ENCODE peak calls at places on chromosomes 13 and 19, in seven cellular contexts. One of them, this sample, is unnamed.

GRCh38 chr19:47598407-47599349 is 10.3 kb upstream of the BICRA start:
- DNase-seq in kidney epithelial cell: peak
- DNase-seq in HFF-Myc: peak
- DNase-seq in left ventricle myocardium inferior: no peak
- DNase-seq in dorsolateral prefrontal cortex: no peak
- DNase-seq in fibroblast of mammary gland: peak
- DNase-seq in tibial artery: peak
- DNase-seq in this sample: peak

GRCh38 chr13:97359181-97360057 is 74.5 kb upstream of the RAP2A start:
- DNase-seq in tibial artery: peak
- DNase-seq in fibroblast of mammary gland: peak
- DNase-seq in dorsolateral prefrontal cortex: no peak
- DNase-seq in kidney epithelial cell: peak
- DNase-seq in HFF-Myc: peak
- DNase-seq in left ventricle myocardium inferior: no peak
- DNase-seq in this sample: peak

GRCh38 chr19:35901854-35902661 is at the start of gene HCST:
- DNase-seq in left ventricle myocardium inferior: no peak
- DNase-seq in dorsolateral prefrontal cortex: no peak
- DNase-seq in tibial artery: no peak
- DNase-seq in kidney epithelial cell: no peak
- DNase-seq in HFF-Myc: no peak
- DNase-seq in fibroblast of mammary gland: peak
- DNase-seq in this sample: peak

GRCh38 chr19:18743281-18743825 is 47.8 kb downstream of the COMP start:
- DNase-seq in HFF-Myc: no peak
- DNase-seq in left ventricle myocardium inferior: peak
- DNase-seq in fibroblast of mammary gland: no peak
- DNase-seq in kidney epithelial cell: no peak
- DNase-seq in tibial artery: no peak
- DNase-seq in dorsolateral prefrontal cortex: no peak
- DNase-seq in this sample: peak

GRCh38 chr13:53141336-53141735 is 112.7 kb downstream of the OLFM4 start:
- DNase-seq in dorsolateral prefrontal cortex: no peak
- DNase-seq in kidney epithelial cell: no peak
- DNase-seq in fibroblast of mammary gland: no peak
- DNase-seq in tibial artery: no peak
- DNase-seq in left ventricle myocardium inferior: no peak
- DNase-seq in HFF-Myc: no peak
- DNase-seq in this sample: no peak

GRCh38 chr13:24528816-24529398 is 16.3 kb upstream of the PARP4 start:
- DNase-seq in kidney epithelial cell: no peak
- DNase-seq in tibial artery: no peak
- DNase-seq in dorsolateral prefrontal cortex: no peak
- DNase-seq in left ventricle myocardium inferior: no peak
- DNase-seq in fibroblast of mammary gland: no peak
- DNase-seq in HFF-Myc: no peak
- DNase-seq in this sample: no peak

GRCh38 chr13:77919351-77920294 is 992 bp upstream of the EDNRB start:
- DNase-seq in kidney epithelial cell: no peak
- DNase-seq in dorsolateral prefrontal cortex: peak
- DNase-seq in tibial artery: peak
- DNase-seq in fibroblast of mammary gland: peak
- DNase-seq in HFF-Myc: no peak
- DNase-seq in left ventricle myocardium inferior: peak
- DNase-seq in this sample: peak

GRCh38 chr13:110106726-110107125 is 200.2 kb downstream of the COL4A1 start:
- DNase-seq in left ventricle myocardium inferior: peak
- DNase-seq in HFF-Myc: no peak
- DNase-seq in dorsolateral prefrontal cortex: no peak
- DNase-seq in fibroblast of mammary gland: no peak
- DNase-seq in kidney epithelial cell: no peak
- DNase-seq in tibial artery: peak
- DNase-seq in this sample: no peak

GRCh38 chr13:111046590-111047141 is 68.4 kb upstream of the ARHGEF7 start:
- DNase-seq in fibroblast of mammary gland: peak
- DNase-seq in dorsolateral prefrontal cortex: no peak
- DNase-seq in kidney epithelial cell: no peak
- DNase-seq in tibial artery: no peak
- DNase-seq in left ventricle myocardium inferior: no peak
- DNase-seq in HFF-Myc: no peak
- DNase-seq in this sample: no peak

GRCh38 chr13:26132756-26133155 is 80.9 kb upstream of the SHISA2 start:
- DNase-seq in kidney epithelial cell: no peak
- DNase-seq in dorsolateral prefrontal cortex: no peak
- DNase-seq in fibroblast of mammary gland: peak
- DNase-seq in HFF-Myc: no peak
- DNase-seq in tibial artery: no peak
- DNase-seq in left ventricle myocardium inferior: no peak
- DNase-seq in this sample: no peak

GRCh38 chr13:77222000-77222690 is 104.7 kb downstream of the MYCBP2 start:
- DNase-seq in left ventricle myocardium inferior: no peak
- DNase-seq in dorsolateral prefrontal cortex: no peak
- DNase-seq in kidney epithelial cell: no peak
- DNase-seq in HFF-Myc: no peak
- DNase-seq in tibial artery: no peak
- DNase-seq in fibroblast of mammary gland: no peak
- DNase-seq in this sample: peak

GRCh38 chr19:6018786-6019185 is 40.8 kb upstream of the RANBP3 start:
- DNase-seq in HFF-Myc: no peak
- DNase-seq in kidney epithelial cell: no peak
- DNase-seq in dorsolateral prefrontal cortex: no peak
- DNase-seq in left ventricle myocardium inferior: no peak
- DNase-seq in fibroblast of mammary gland: no peak
- DNase-seq in tibial artery: no peak
- DNase-seq in this sample: no peak

DNA sequence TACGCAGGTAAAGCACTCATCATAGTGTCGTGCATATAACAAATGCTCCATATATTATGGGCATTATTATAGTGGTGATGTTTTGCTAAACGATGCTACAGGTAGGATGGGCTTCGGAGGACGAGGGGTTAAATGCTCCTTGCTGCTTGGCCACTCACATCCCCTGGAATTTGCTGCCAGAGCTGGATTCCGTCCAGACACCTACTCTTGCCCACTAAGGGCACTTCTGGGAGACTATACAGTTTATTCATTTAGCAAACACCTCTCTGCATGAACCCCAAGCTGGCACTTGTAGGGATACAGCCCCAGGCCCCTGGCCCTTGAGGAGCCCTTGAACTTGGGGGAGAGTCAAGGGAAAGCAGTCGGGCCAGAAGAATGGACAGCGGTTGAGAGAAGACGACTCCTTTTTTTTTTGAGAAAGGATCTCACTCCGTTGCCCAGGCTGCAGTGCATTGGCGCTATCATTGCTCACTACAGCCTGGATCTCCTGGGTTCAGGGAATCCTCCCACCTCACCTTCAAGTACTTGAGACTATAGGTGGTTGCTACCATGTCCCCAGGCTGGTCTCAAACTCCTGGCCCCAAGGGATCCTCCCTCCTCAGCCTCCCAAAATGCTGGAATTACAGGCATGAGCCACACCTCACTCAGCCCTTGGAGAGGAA is 1.2 kb upstream of the MRPL34 start:
- DNase-seq in HFF-Myc: no peak
- DNase-seq in tibial artery: no peak
- DNase-seq in kidney epithelial cell: no peak
- DNase-seq in dorsolateral prefrontal cortex: no peak
- DNase-seq in fibroblast of mammary gland: no peak
- DNase-seq in left ventricle myocardium inferior: no peak
- DNase-seq in this sample: peak
- H3K4me3 ChIP-seq in HFF-Myc: no peak
- H3K4me3 ChIP-seq in tibial artery: no peak
- H3K4me3 ChIP-seq in kidney epithelial cell: no peak
- H3K4me3 ChIP-seq in dorsolateral prefrontal cortex: no peak
- H3K4me3 ChIP-seq in fibroblast of mammary gland: no peak
- H3K4me3 ChIP-seq in left ventricle myocardium inferior: no peak
- H3K4me3 ChIP-seq in this sample: no peak

GRCh38 chr19:12939908-12940533 is 1.6 kb downstream of the CALR start:
- DNase-seq in fibroblast of mammary gland: no peak
- DNase-seq in left ventricle myocardium inferior: no peak
- DNase-seq in HFF-Myc: no peak
- DNase-seq in dorsolateral prefrontal cortex: no peak
- DNase-seq in tibial artery: no peak
- DNase-seq in kidney epithelial cell: no peak
- DNase-seq in this sample: no peak

GRCh38 chr19:12939292-12939606 is 840 bp downstream of the CALR start:
- DNase-seq in HFF-Myc: no peak
- DNase-seq in left ventricle myocardium inferior: no peak
- DNase-seq in tibial artery: no peak
- DNase-seq in kidney epithelial cell: no peak
- DNase-seq in fibroblast of mammary gland: peak
- DNase-seq in dorsolateral prefrontal cortex: no peak
- DNase-seq in this sample: peak

GRCh38 chr19:12937243-12938053 is 961 bp upstream of the CALR start:
- DNase-seq in left ventricle myocardium inferior: no peak
- DNase-seq in HFF-Myc: no peak
- DNase-seq in kidney epithelial cell: no peak
- DNase-seq in dorsolateral prefrontal cortex: peak
- DNase-seq in tibial artery: peak
- DNase-seq in fibroblast of mammary gland: peak
- DNase-seq in this sample: no peak

GRCh38 chr19:12938054-12938535 is 314 bp upstream of the CALR start:
- DNase-seq in HFF-Myc: peak
- DNase-seq in dorsolateral prefrontal cortex: peak
- DNase-seq in left ventricle myocardium inferior: peak
- DNase-seq in fibroblast of mammary gland: peak
- DNase-seq in kidney epithelial cell: peak
- DNase-seq in tibial artery: peak
- DNase-seq in this sample: peak

DNA sequence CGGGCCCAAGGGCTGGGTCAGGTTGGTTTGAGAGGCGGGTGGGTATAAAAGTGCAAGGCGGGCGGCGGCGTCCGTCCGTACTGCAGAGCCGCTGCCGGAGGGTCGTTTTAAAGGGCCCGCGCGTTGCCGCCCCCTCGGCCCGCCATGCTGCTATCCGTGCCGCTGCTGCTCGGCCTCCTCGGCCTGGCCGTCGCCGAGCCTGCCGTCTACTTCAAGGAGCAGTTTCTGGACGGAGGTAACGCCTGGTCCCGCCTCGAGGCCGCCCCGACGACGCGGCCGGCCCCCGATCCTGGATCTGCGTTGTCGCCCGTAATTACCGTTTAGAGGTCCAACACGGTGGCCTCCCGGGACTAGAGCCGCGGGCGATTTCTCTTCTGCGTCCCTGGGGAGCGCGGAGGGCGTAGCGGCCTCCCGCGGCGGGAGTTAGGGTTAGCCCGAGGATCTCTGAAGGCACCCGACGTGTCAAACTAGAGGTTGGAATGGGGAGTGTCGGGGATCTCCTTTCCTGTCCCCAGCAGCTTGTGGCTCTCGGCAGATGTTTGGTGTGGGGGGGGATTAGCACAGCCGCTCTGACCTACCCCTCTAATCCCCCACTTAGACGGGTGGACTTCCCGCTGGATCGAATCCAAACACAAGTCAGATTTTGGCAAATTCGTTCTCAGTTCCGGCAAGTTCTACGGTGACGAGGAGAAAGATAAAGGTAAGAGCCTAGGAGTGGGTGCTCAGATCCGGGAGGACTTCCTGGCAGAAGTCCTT is at the start of gene CALR:
- DNase-seq in tibial artery: no peak
- DNase-seq in kidney epithelial cell: no peak
- DNase-seq in HFF-Myc: no peak
- DNase-seq in left ventricle myocardium inferior: no peak
- DNase-seq in fibroblast of mammary gland: peak
- DNase-seq in dorsolateral prefrontal cortex: no peak
- DNase-seq in this sample: peak
- TF ChIP-seq CTCF in tibial artery: peak
- TF ChIP-seq CTCF in kidney epithelial cell: peak
- TF ChIP-seq CTCF in HFF-Myc: peak
- TF ChIP-seq CTCF in left ventricle myocardium inferior: peak
- TF ChIP-seq CTCF in fibroblast of mammary gland: no peak
- TF ChIP-seq CTCF in dorsolateral prefrontal cortex: no peak
- TF ChIP-seq CTCF in this sample: peak

GRCh38 chr13:42270160-42270856 is 1.6 kb upstream of the AKAP11 start:
- DNase-seq in fibroblast of mammary gland: no peak
- DNase-seq in tibial artery: no peak
- DNase-seq in dorsolateral prefrontal cortex: no peak
- DNase-seq in kidney epithelial cell: no peak
- DNase-seq in HFF-Myc: no peak
- DNase-seq in left ventricle myocardium inferior: no peak
- DNase-seq in this sample: no peak

GRCh38 chr13:42272115-42272756 is at the start of gene AKAP11:
- DNase-seq in HFF-Myc: no peak
- DNase-seq in dorsolateral prefrontal cortex: no peak
- DNase-seq in fibroblast of mammary gland: peak
- DNase-seq in left ventricle myocardium inferior: peak
- DNase-seq in kidney epithelial cell: no peak
- DNase-seq in tibial artery: peak
- DNase-seq in this sample: peak

GRCh38 chr13:42271337-42272114 is 426 bp upstream of the AKAP11 start:
- DNase-seq in kidney epithelial cell: peak
- DNase-seq in dorsolateral prefrontal cortex: peak
- DNase-seq in fibroblast of mammary gland: peak
- DNase-seq in HFF-Myc: peak
- DNase-seq in left ventricle myocardium inferior: peak
- DNase-seq in tibial artery: peak
- DNase-seq in this sample: peak

GRCh38 chr13:42272776-42273175 is 824 bp downstream of the AKAP11 start:
- DNase-seq in kidney epithelial cell: no peak
- DNase-seq in dorsolateral prefrontal cortex: no peak
- DNase-seq in fibroblast of mammary gland: no peak
- DNase-seq in tibial artery: no peak
- DNase-seq in left ventricle myocardium inferior: no peak
- DNase-seq in HFF-Myc: no peak
- DNase-seq in this sample: no peak

GRCh38 chr13:42270857-42271215 is 1.1 kb upstream of the AKAP11 start:
- DNase-seq in kidney epithelial cell: no peak
- DNase-seq in fibroblast of mammary gland: no peak
- DNase-seq in dorsolateral prefrontal cortex: no peak
- DNase-seq in left ventricle myocardium inferior: no peak
- DNase-seq in HFF-Myc: no peak
- DNase-seq in tibial artery: no peak
- DNase-seq in this sample: no peak
- H3K4me3 ChIP-seq in kidney epithelial cell: peak
- H3K4me3 ChIP-seq in fibroblast of mammary gland: peak
- H3K4me3 ChIP-seq in dorsolateral prefrontal cortex: peak
- H3K4me3 ChIP-seq in left ventricle myocardium inferior: peak
- H3K4me3 ChIP-seq in HFF-Myc: peak
- H3K4me3 ChIP-seq in tibial artery: peak
- H3K4me3 ChIP-seq in this sample: peak

DNA sequence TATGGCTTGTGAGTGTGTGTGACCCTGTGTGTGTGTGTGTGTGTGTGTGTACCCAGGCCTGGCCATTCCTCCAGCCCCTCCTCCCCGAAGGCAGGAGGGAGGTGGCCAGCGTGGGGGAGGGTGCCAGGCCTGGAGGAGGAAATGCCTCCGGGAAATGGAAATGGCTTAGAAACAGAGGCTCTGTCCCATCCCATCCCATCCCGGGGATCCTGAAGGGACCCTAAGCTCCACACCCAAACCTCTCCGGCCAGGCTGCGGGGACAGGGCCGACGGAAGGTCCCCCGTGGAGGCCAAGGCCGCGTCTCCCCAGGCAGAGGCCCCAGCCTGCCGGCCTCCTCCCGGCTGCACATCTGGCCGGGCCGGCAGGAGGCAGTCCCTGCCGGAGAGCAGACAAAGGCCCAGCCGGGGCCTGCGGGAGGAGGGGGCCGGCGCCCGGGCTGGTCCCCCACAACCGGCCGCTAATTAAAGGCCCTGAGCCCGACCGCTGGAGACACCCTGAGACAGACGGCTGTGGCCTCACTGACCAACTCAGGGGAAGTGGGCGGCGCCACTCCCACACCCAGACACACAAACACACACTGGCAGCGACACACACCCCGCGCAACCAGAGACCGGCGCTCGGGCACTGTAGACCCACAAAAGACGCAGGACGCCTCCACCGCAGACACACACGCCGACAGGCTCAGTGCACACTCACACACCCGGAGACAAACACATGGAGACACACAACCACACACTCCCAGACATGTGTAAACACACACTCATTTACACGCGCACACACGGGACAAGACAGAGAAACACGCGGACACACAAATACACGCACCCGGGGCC is 1.1 kb downstream of the ADAMTS10 start:
- DNase-seq in tibial artery: peak
- DNase-seq in left ventricle myocardium inferior: peak
- DNase-seq in HFF-Myc: no peak
- DNase-seq in dorsolateral prefrontal cortex: no peak
- DNase-seq in fibroblast of mammary gland: peak
- DNase-seq in kidney epithelial cell: no peak
- DNase-seq in this sample: no peak
- TF ChIP-seq CTCF in tibial artery: peak
- TF ChIP-seq CTCF in left ventricle myocardium inferior: peak
- TF ChIP-seq CTCF in HFF-Myc: no peak
- TF ChIP-seq CTCF in dorsolateral prefrontal cortex: no peak
- TF ChIP-seq CTCF in fibroblast of mammary gland: no peak
- TF ChIP-seq CTCF in kidney epithelial cell: peak
- TF ChIP-seq CTCF in this sample: no peak